ENCODE peak calls at places on chromosomes 11 and 22, in four cellular contexts. V, S, N and M are unnamed samples.

GRCh38 chr22:29478326-29479276 is 1.4 kb upstream of the NEFH start:
- DNase-seq in V (peak; percentile 50), S (peak; percentile 61), N (peak; percentile 86), M (peak; percentile 25)

GRCh38 chr11:32006799-32007388 is 84.0 kb upstream of the RCN1 start:
- DNase-seq in V (peak; percentile 73), S (peak; percentile 18), N (peak; percentile 69), M (peak; percentile 60)

GRCh38 chr22:44702479-44703219 is 645 bp downstream of the PRR5 start:
- DNase-seq in V (peak; percentile 85), S (peak; percentile 67), N (peak; percentile 90), M (peak; percentile 72)

GRCh38 chr11:3105791-3106735 is 48.8 kb upstream of the CARS1 start:
- DNase-seq in V (no peak), S (peak; percentile 11), N (peak; percentile 60), M (no peak)

GRCh38 chr22:20993304-20994127 is 8.4 kb downstream of the THAP7 start:
- DNase-seq in V (no peak), S (no peak), N (no peak), M (no peak)

GRCh38 chr11:12199231-12199948 is 89.0 kb downstream of the MICAL2 start:
- DNase-seq in V (no peak), S (no peak), N (no peak), M (no peak)

GRCh38 chr11:134120143-134120850 is 51.4 kb downstream of the JAM3 start:
- DNase-seq in V (peak; percentile 96), S (no peak), N (no peak), M (peak; percentile 94)

GRCh38 chr22:20436309-20437252 is 1.0 kb downstream of the SCARF2 start:
- DNase-seq in V (peak; percentile 86), S (peak; percentile 70), N (peak; percentile 94), M (peak; percentile 70)

GRCh38 chr11:43931717-43932039 is 10.8 kb upstream of the C11orf96 start:
- DNase-seq in V (no peak), S (no peak), N (peak; percentile 83), M (no peak)

GRCh38 chr22:35752172-35752832 is 34.6 kb downstream of the APOL5 start:
- DNase-seq in V (no peak), S (no peak), N (no peak), M (no peak)

GRCh38 chr22:46738642-46738960 is 549 bp upstream of the CERK start:
- DNase-seq in V (no peak), S (peak; percentile 53), N (peak; percentile 89), M (no peak)

GRCh38 chr11:12744831-12745502 is 70.7 kb downstream of the TEAD1 start:
- DNase-seq in V (no peak), S (no peak), N (no peak), M (peak; percentile 39)

GRCh38 chr11:80261776-80262175 is 820.9 kb upstream of the TENM4 start:
- DNase-seq in V (no peak), S (no peak), N (no peak), M (no peak)

GRCh38 chr11:47359586-47359985 is 7.1 kb upstream of the MYBPC3 start:
- DNase-seq in V (no peak), S (no peak), N (no peak), M (no peak)